ENCODE peak calls at places on chromosomes 5 and 9, in five cellular contexts. J is GM23338, B is BE2C, L is small intestine, H is breast epithelium. I is an unnamed sample.

GRCh38 chr5:116444373-116445058 is 130.1 kb downstream of the SEMA6A start:
- DNase-seq in H (no peak), L (no peak), J (no peak), B (no peak), I (peak; percentile 38)

GRCh38 chr9:133347515-133347984 is 381 bp downstream of the MED22 start:
- DNase-seq in B (peak; percentile 49), H (peak; percentile 51), J (peak; percentile 62), L (peak; percentile 54), I (peak; percentile 50)

GRCh38 chr9:121776009-121776738 is 124.7 kb downstream of the DAB2IP start:
- DNase-seq in L (no peak), H (no peak), J (no peak), B (peak; percentile 2), I (no peak)

GRCh38 chr5:112479418-112479817 is 60.3 kb upstream of the EPB41L4A start:
- DNase-seq in H (no peak), B (no peak), J (no peak), L (no peak), I (no peak)

GRCh38 chr5:115243412-115243811 is 19.3 kb downstream of the PGGT1B start:
- DNase-seq in B (no peak), H (no peak), L (peak; percentile 69), J (no peak), I (no peak)

GRCh38 chr5:71899865-71900342 is 180.8 kb downstream of the CARTPT start:
- DNase-seq in B (no peak), J (no peak), L (peak; percentile 60), H (no peak), I (no peak)

GRCh38 chr5:17069995-17070405 is 133.9 kb upstream of the MYO10 start:
- DNase-seq in J (no peak), L (peak; percentile 80), H (no peak), B (no peak), I (peak; percentile 37)

GRCh38 chr9:120924698-120925534 is 1.7 kb downstream of the TRAF1 start:
- DNase-seq in L (no peak), H (no peak), B (no peak), J (no peak), I (no peak)

GRCh38 chr9:110027624-110028023 is 180.3 kb downstream of the C9orf152 start:
- DNase-seq in B (no peak), L (no peak), H (no peak), J (peak; percentile 37), I (peak; percentile 33)

GRCh38 chr9:84111726-84112125 is 131.1 kb downstream of the RMI1 start:
- DNase-seq in B (no peak), J (no peak), H (no peak), L (no peak), I (no peak)

GRCh38 chr5:40165789-40166728 is 513.7 kb upstream of the PTGER4 start:
- DNase-seq in J (peak; percentile 24), H (no peak), B (no peak), L (peak; percentile 17), I (no peak)

GRCh38 chr5:172051643-172052362 is 45.4 kb upstream of the FBXW11 start:
- DNase-seq in H (no peak), L (no peak), B (no peak), J (no peak), I (no peak)

GRCh38 chr5:73380710-73381586 is 67.6 kb downstream of the FOXD1 start:
- DNase-seq in H (no peak), B (no peak), J (peak; percentile 72), L (no peak), I (no peak)

GRCh38 chr9:127123239-127123935 is 952 bp upstream of the ANGPTL2 start:
- DNase-seq in J (peak; percentile 11), H (peak; percentile 50), B (no peak), L (peak; percentile 64), I (no peak)

GRCh38 chr5:135650081-135650480 is 71.3 kb upstream of the CXCL14 start:
- DNase-seq in J (no peak), B (no peak), L (no peak), H (no peak), I (no peak)

GRCh38 chr5:68374770-68375518 is 159.4 kb downstream of the PIK3R1 start:
- DNase-seq in L (no peak), J (no peak), H (no peak), B (no peak), I (no peak)

GRCh38 chr5:79878721-79879336 is 112.2 kb downstream of the MTX3 start:
- DNase-seq in B (peak; percentile 42), J (peak; percentile 75), H (no peak), L (no peak), I (peak; percentile 64)

GRCh38 chr9:76537150-76537646 is 78.2 kb downstream of the GCNT1 start:
- DNase-seq in J (no peak), B (no peak), H (peak; percentile 60), L (no peak), I (no peak)

GRCh38 chr5:105849701-105850100 is 1821.0 kb downstream of the EFNA5 start:
- DNase-seq in H (no peak), B (no peak), L (no peak), J (no peak), I (no peak)
- H3K36me3 ChIP-seq in H (no peaks in the 10 kb centered on the region), B (no peaks in the 10 kb centered on the region), L (no peaks in the 10 kb centered on the region), J (no peaks in the 10 kb centered on the region), I (no peaks in the 10 kb centered on the region)

DNA sequence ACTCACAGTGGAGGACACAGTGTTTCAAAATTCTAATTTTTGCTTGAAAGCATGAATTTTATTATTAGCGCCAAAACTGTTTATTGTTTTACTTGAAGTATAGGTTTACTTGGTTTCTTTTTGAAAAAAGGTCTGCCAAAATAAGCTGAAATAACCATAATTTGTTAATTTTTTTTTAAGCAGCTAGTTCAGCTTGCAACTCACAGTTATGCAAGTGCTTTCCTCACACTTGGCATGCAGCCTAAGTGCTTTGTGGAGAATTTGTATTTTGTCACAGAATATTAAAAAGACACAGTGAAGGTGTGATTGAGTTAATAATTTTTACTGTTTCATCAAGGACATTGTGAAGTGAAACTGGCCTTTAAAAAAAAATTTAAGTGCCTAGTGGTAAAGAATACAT is 21.6 kb downstream of the PBX3 start:
- DNase-seq in H (no peak), B (no peak), L (no peak), J (no peak), I (no peak)
- H3K4me1 ChIP-seq in H (no peaks in the 10 kb centered on the region), B (peaks cover 4% of the 10 kb centered on the region), L (no peaks in the 10 kb centered on the region), J (peaks cover 36% of the 10 kb centered on the region), I (peaks cover 4% of the 10 kb centered on the region)

GRCh38 chr5:138952962-138953361 is 77.8 kb upstream of the LRRTM2 start:
- DNase-seq in L (no peak), J (no peak), B (no peak), H (no peak), I (no peak)

GRCh38 chr5:138954257-138955012 is 79.3 kb upstream of the LRRTM2 start:
- DNase-seq in H (no peak), J (no peak), B (peak; percentile 50), L (no peak), I (no peak)

GRCh38 chr5:138955013-138955660 is 80.0 kb upstream of the LRRTM2 start:
- DNase-seq in L (peak; percentile 20), B (peak; percentile 75), H (no peak), J (no peak), I (no peak)

GRCh38 chr5:138951986-138952735 is 77.0 kb upstream of the LRRTM2 start:
- DNase-seq in B (no peak), J (no peak), L (no peak), H (no peak), I (no peak)

DNA sequence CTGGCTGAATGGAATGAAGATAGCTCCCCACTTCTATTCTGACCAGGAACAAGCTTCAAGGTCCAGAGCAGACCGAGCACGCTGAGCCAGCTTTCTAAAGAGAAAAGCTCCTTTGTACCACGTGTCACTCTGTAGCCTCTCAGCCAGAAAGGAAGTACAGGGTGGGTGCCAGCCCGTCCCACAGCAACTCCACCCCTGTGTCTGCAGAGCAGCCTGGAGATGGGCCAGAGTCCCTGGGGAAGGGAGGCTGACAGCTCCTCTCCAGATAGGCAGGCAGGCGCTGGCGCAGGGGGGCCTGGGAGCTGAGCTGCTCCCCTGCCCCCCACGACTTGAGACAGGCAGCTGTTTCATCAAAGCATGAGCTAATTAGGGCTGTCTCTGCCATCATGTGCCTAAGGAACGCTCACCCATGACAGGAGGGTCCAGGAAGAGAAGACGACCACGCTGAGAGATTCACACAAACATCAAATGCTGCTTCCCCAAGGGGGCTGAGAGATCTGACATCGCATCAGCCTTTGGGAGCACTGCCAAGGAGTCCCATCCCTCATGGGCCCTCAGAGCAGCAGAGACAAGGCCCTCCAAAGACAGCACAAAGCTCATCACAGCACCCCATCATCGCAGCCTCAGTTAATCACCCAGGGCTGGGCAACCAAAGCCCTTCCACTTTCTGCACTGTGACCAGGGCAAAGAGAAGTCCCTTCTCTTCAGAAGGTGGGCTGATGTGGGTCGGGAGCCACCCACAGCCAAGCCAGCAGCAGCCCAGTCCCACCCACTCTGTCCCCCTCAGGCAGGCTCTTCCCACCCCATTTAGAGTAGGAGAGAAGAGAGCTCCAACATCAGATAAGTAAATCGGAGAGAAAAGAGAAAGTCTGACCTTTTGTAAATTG is 78.5 kb upstream of the LRRTM2 start:
- DNase-seq in L (peak; percentile 77), J (no peak), H (no peak), B (peak; percentile 99), I (no peak)
- H3K4me3 ChIP-seq in L (no peak overlapping the region), J (no peak overlapping the region), H (no peak overlapping the region), B (no peak overlapping the region), I (no peak overlapping the region)

GRCh38 chr5:176356179-176356566 is 5.4 kb downstream of the KIAA1191 start:
- DNase-seq in B (no peak), H (no peak), L (no peak), J (no peak), I (no peak)

GRCh38 chr5:176353533-176353932 is 8.0 kb downstream of the KIAA1191 start:
- DNase-seq in B (no peak), J (no peak), H (no peak), L (no peak), I (no peak)

GRCh38 chr5:176355400-176356178 is 6.0 kb downstream of the KIAA1191 start:
- DNase-seq in J (peak; percentile 65), H (no peak), B (no peak), L (no peak), I (peak; percentile 21)

GRCh38 chr5:176352116-176352878 is 9.3 kb downstream of the KIAA1191 start:
- DNase-seq in H (no peak), B (no peak), L (no peak), J (no peak), I (no peak)

GRCh38 chr5:176350416-176350815 is 11.1 kb downstream of the KIAA1191 start:
- DNase-seq in H (no peak), B (no peak), L (no peak), J (no peak), I (no peak)
- H3K36me3 ChIP-seq in H (no peaks in the 10 kb centered on the region), B (peaks cover 72% of the 10 kb centered on the region), L (peaks cover 25% of the 10 kb centered on the region), J (peaks cover 28% of the 10 kb centered on the region), I (peaks cover 87% of the 10 kb centered on the region)

GRCh38 chr5:157862183-157862851 is 3.4 kb upstream of the CLINT1 start:
- DNase-seq in J (no peak), B (no peak), H (no peak), L (no peak), I (no peak)
- H3K4me1 ChIP-seq in J (peaks cover 25% of the 10 kb centered on the region), B (no peaks in the 10 kb centered on the region), H (no peaks in the 10 kb centered on the region), L (peaks cover 5% of the 10 kb centered on the region), I (peaks cover 13% of the 10 kb centered on the region)

DNA sequence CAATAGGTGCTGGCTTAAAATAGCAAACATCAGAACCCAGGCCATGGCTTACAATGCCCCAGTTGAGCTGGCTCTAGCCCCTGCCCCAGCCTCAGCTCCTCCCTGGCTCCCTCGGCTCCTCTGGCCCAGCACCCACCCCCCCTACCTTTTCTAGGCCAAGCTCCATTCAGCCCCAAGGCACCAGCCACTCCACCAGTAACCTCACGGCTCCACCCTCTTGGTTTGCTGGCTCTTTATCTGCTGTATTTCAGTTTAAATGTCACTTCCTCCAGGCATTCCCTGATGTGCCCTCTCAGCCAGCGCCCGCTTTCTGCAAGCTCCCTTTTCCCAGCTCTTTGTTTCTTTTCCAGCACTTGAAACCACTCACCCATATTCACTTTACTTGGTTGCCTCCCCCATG is 10.6 kb downstream of the C1QTNF2 start:
- DNase-seq in H (peak; percentile 59), B (no peak), L (peak; percentile 43), J (peak; percentile 34), I (no peak)
- H3K4me3 ChIP-seq in H (no peak overlapping the region), B (no peak overlapping the region), L (no peak overlapping the region), J (no peak overlapping the region), I (no peak overlapping the region)